ENCODE peak calls at places on chromosomes 5 and 9, in ten cellular contexts. Q, B, R, M, K, W, Z, V, N and X are unnamed samples.

GRCh38 chr9:74025402-74025894 is 471.7 kb upstream of the RORB start:
- DNase-seq in Q (no peak), B (peak; percentile 32), R (no peak), M (no peak), K (no peak), W (no peak), Z (no peak), V (no peak), N (no peak), X (no peak)

GRCh38 chr9:98846081-98846480 is 38.6 kb downstream of the GALNT12 start:
- DNase-seq in Q (no peak), B (no peak), R (no peak), M (no peak), K (no peak), W (no peak), Z (no peak), V (no peak), N (no peak), X (no peak)

GRCh38 chr5:42951169-42951846 is 88.8 kb downstream of the ANXA2R start:
- DNase-seq in Q (peak; percentile 46), B (no peak), R (no peak), M (no peak), K (peak; percentile 59), W (peak; percentile 43), Z (no peak), V (peak; percentile 22), N (peak; percentile 56), X (no peak)

GRCh38 chr5:151569132-151570046 is 21.7 kb downstream of the FAT2 start:
- DNase-seq in Q (no peak), B (no peak), R (no peak), M (no peak), K (no peak), W (no peak), Z (no peak), V (no peak), N (no peak), X (no peak)

GRCh38 chr5:73673161-73673591 is 47.2 kb downstream of the ARHGEF28 start:
- DNase-seq in Q (no peak), B (peak; percentile 71), R (no peak), M (no peak), K (no peak), W (peak; percentile 90), Z (no peak), V (no peak), N (no peak), X (no peak)

GRCh38 chr5:34706084-34706483 is 50.0 kb downstream of the RAI14 start:
- DNase-seq in Q (no peak), B (no peak), R (no peak), M (no peak), K (no peak), W (no peak), Z (no peak), V (no peak), N (no peak), X (no peak)

GRCh38 chr5:127911619-127912018 is 171.9 kb upstream of the SLC12A2 start:
- DNase-seq in Q (no peak), B (no peak), R (no peak), M (no peak), K (no peak), W (no peak), Z (no peak), V (no peak), N (no peak), X (no peak)

GRCh38 chr9:37464426-37465248 is 613 bp downstream of the ZBTB5 start:
- DNase-seq in Q (peak; percentile 85), B (no peak), R (peak; percentile 91), M (peak; percentile 78), K (peak; percentile 82), W (peak; percentile 63), Z (peak; percentile 53), V (no peak), N (peak; percentile 85), X (peak; percentile 94)

GRCh38 chr9:86926130-86926529 is 21.2 kb downstream of the GAS1 start:
- DNase-seq in Q (no peak), B (no peak), R (no peak), M (no peak), K (no peak), W (peak; percentile 8), Z (no peak), V (no peak), N (no peak), X (no peak)

GRCh38 chr5:103532116-103532734 is 30.4 kb downstream of the NUDT12 start:
- DNase-seq in Q (no peak), B (no peak), R (no peak), M (no peak), K (no peak), W (no peak), Z (no peak), V (no peak), N (no peak), X (no peak)

DNA sequence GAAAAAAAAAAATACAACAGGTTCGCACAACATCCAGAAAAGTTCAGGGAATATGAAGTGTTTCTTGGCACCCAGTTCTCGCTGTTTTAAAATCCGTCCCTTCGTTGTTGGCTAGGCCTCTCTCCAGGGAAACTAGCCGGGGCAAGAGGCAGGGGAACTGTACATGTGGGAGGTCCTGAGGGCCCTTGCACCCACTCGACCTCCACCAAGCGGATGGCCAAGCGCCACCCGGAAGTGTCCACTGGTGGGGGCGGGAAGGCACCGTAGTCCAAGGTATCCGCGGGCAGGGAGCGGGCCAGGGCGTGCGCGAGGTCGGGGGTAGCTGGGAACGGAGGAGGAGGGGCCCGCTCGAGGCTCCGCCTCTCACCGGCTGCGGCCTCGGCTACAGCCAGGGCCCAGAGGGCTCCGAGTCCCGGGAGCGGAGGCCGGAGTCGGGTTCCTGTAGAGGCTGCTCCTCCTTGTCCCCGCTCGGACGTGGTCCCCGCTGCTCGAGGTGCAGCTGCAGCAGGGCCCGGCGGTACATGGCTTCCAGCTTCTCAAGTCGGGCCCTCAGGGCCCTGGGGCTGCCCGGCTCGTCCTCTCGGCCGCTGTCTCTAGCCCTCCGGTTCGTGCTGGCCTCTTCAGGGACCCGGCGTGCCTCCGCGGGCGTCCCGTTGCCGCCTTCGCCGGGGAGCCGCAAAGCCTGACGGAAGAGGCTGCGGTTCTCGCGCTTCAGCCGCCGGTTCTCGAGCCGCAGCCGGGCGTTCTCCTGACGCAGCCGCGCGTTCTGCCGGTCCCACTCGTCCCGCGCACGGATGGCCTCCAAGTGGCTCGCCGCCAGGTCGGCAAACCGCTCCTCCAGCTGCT is 720 bp downstream of the TUSC1 start:
- DNase-seq in Q (peak; percentile 95), B (peak; percentile 81), R (peak; percentile 94), M (peak; percentile 81), K (peak; percentile 90), W (peak; percentile 55), Z (peak; percentile 61), V (peak; percentile 89), N (peak; percentile 92), X (no peak)
- TF ChIP-seq POLR2A in Q (peak; percentile 84), B (peak; percentile 81), R (peak; percentile 64), M (peak; percentile 65), K (peak; percentile 86), W (no peak), Z (peak; percentile 46), V (peak; percentile 71), N (no peak), X (peak; percentile 42)

GRCh38 chr9:133369419-133369818 is 6.4 kb downstream of the SURF4 start:
- DNase-seq in Q (no peak), B (no peak), R (no peak), M (no peak), K (no peak), W (no peak), Z (no peak), V (no peak), N (no peak), X (no peak)

GRCh38 chr9:133369923-133370322 is 5.9 kb downstream of the SURF4 start:
- DNase-seq in Q (no peak), B (no peak), R (no peak), M (no peak), K (no peak), W (no peak), Z (no peak), V (no peak), N (no peak), X (no peak)

GRCh38 chr9:133372144-133372543 is 3.7 kb downstream of the SURF4 start:
- DNase-seq in Q (no peak), B (no peak), R (no peak), M (no peak), K (no peak), W (no peak), Z (no peak), V (no peak), N (no peak), X (no peak)

GRCh38 chr9:133371261-133371711 is 4.6 kb downstream of the SURF4 start:
- DNase-seq in Q (no peak), B (no peak), R (no peak), M (no peak), K (no peak), W (no peak), Z (no peak), V (no peak), N (no peak), X (no peak)

GRCh38 chr9:133370680-133371079 is 5.2 kb downstream of the SURF4 start:
- DNase-seq in Q (peak; percentile 59), B (no peak), R (no peak), M (no peak), K (no peak), W (no peak), Z (no peak), V (no peak), N (peak; percentile 28), X (no peak)
- H3K4me1 ChIP-seq in Q (no peaks in the 10 kb centered on the region), B (peaks cover 17% of the 10 kb centered on the region), R (peaks cover 78% of the 10 kb centered on the region), M (no peaks in the 10 kb centered on the region), K (peaks cover 65% of the 10 kb centered on the region), W (peaks cover 12% of the 10 kb centered on the region), Z (peaks cover 46% of the 10 kb centered on the region), V (peaks cover 52% of the 10 kb centered on the region), N (peaks cover 62% of the 10 kb centered on the region), X (peaks cover 83% of the 10 kb centered on the region)

GRCh38 chr5:136724161-136724560 is 358.8 kb upstream of the TRPC7 start:
- DNase-seq in Q (no peak), B (no peak), R (no peak), M (peak; percentile 28), K (no peak), W (no peak), Z (no peak), V (no peak), N (no peak), X (no peak)
- H3K27ac ChIP-seq in Q (no peak overlapping the region), B (no peak overlapping the region), R (no peak overlapping the region), M (no peak overlapping the region), K (no peak overlapping the region), W (no peak overlapping the region), Z (no peak overlapping the region), V (no peak overlapping the region), N (no peak overlapping the region), X (no peak overlapping the region)

DNA sequence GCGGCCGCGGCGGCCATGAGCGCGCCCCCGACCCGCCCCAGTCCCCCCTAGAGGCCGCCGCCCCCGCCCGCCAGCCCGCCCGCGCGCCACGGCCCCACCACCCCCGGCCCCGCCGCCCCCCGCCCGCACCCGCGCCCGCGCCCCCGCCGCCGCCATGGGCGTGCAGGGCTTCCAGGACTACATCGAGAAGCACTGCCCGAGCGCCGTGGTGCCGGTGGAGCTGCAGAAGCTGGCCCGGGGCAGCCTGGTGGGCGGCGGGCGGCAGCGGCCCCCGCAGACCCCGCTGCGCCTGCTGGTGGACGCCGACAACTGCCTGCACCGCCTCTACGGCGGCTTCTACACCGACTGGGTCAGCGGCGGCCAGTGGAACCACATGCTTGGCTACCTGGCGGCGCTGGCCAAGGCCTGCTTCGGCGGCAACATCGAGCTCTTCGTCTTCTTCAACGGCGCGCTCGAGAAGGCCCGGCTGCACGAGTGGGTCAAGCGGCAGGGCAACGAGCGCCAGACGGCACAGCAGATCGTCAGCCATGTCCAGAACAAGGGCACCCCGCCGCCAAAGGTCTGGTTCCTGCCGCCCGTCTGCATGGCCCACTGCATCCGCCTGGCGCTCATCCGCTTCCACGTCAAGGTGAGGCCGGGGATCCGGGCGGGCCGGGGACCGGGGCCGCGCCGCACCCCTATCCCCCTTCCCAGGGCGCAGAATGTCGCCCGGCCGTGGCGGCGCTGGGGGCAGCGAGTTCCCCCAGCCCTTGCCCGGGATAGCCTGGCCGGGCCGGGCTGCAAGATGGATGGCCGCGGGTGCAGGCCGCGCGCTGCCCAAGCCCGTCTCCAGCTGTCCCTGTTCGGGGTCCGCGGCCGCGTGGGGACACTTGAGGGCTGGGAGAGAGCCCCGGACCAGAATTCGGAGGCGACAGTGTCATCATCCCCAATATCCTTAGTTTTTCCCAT is 551 bp downstream of the FAM120A start:
- DNase-seq in Q (peak; percentile 65), B (peak; percentile 62), R (peak; percentile 78), M (no peak), K (peak; percentile 58), W (peak; percentile 33), Z (no peak), V (peak; percentile 46), N (peak; percentile 55), X (no peak)
- TF ChIP-seq POLR2A in Q (no peak), B (no peak), R (no peak), M (no peak), K (peak; percentile 25), W (no peak), Z (no peak), V (no peak), N (no peak), X (no peak)